ENCODE peak calls at places on chromosome 5, in ten cellular contexts. U is H9, X is GM20000, B is choroid plexus epithelial cell, C is astrocyte, D is GM23338, S is right atrium auricular region, G is type B pancreatic cell, R is astrocyte of the spinal cord, M is esophagus muscularis mucosa. P is an unnamed sample.

GRCh38 chr5:997001-997474 is 11.6 kb upstream of the NKD2 start:
- DNase-seq in U (peak), X (no peak), B (peak), C (no peak), D (peak), S (no peak), G (peak), R (no peak), M (no peak), P (no peak)

GRCh38 chr5:82290908-82291307 is 12.8 kb upstream of the RPS23 start:
- DNase-seq in U (no peak), X (no peak), B (no peak), C (no peak), D (no peak), S (no peak), G (no peak), R (no peak), M (no peak), P (no peak)

GRCh38 chr5:72070519-72070918 is 36.8 kb upstream of the MAP1B start:
- DNase-seq in U (peak), X (no peak), B (no peak), C (no peak), D (peak), S (no peak), G (no peak), R (no peak), M (no peak), P (no peak)

GRCh38 chr5:111469293-111469896 is 42.9 kb downstream of the STARD4 start:
- DNase-seq in U (no peak), X (no peak), B (no peak), C (no peak), D (no peak), S (no peak), G (no peak), R (no peak), M (no peak), P (no peak)

GRCh38 chr5:15008911-15009310 is 137.3 kb upstream of the ANKH start:
- DNase-seq in U (no peak), X (no peak), B (peak), C (peak), D (no peak), S (no peak), G (no peak), R (peak), M (no peak), P (no peak)

GRCh38 chr5:173792781-173793547 is 95.2 kb upstream of the CPEB4 start:
- DNase-seq in U (no peak), X (no peak), B (no peak), C (no peak), D (no peak), S (no peak), G (no peak), R (no peak), M (no peak), P (no peak)

GRCh38 chr5:139456776-139457175 is 5.8 kb downstream of the ECSCR start:
- DNase-seq in U (no peak), X (no peak), B (no peak), C (no peak), D (no peak), S (no peak), G (no peak), R (no peak), M (no peak), P (no peak)

GRCh38 chr5:131228646-131229045 is 35.2 kb upstream of the CDC42SE2 start:
- DNase-seq in U (no peak), X (no peak), B (peak), C (no peak), D (no peak), S (no peak), G (no peak), R (no peak), M (no peak), P (no peak)

GRCh38 chr5:153782589-153783238 is 256.0 kb downstream of the FAM114A2 start:
- DNase-seq in U (peak), X (no peak), B (peak), C (peak), D (peak), S (no peak), G (no peak), R (peak), M (no peak), P (no peak)

GRCh38 chr5:65111961-65112658 is 343.4 kb downstream of the CWC27 start:
- DNase-seq in U (no peak), X (no peak), B (no peak), C (no peak), D (no peak), S (no peak), G (no peak), R (no peak), M (peak), P (no peak)

GRCh38 chr5:71653119-71653518 is 66.0 kb upstream of the CARTPT start:
- DNase-seq in U (no peak), X (no peak), B (no peak), C (peak), D (no peak), S (no peak), G (no peak), R (peak), M (no peak), P (no peak)

GRCh38 chr5:172949426-172949825 is 9.8 kb upstream of the RPL26L1 start:
- DNase-seq in U (no peak), X (no peak), B (no peak), C (no peak), D (no peak), S (no peak), G (no peak), R (no peak), M (no peak), P (no peak)

GRCh38 chr5:178247481-178248456 is 15.2 kb upstream of the PHYKPL start:
- DNase-seq in U (no peak), X (no peak), B (no peak), C (no peak), D (peak), S (no peak), G (no peak), R (no peak), M (no peak), P (no peak)
- TF ChIP-seq CTCF in U (no peak), X (peak), B (no peak), C (no peak), D (peak), S (no peak), G (no peak), R (no peak), M (no peak), P (no peak)

DNA sequence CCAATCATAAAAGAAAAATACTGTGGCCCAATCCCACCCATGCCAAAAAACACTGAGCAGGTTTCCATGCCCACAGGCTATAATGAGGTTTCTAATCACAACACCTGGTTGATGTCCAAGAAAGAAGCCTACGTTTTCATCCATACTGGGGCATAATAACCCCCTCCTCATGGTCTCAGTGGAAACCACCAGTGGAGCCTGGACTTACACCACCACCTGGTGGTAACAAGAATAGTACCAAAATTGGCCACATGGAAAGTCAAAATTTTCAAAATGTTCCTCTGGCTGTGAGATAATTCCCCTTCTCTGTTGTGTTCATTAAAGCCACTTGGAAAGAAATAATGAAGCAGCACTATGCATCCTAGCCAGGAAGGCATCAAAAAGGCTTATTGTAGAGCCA is 687.3 kb upstream of the ST8SIA4 start:
- DNase-seq in U (no peak), X (peak), B (no peak), C (no peak), D (peak), S (no peak), G (no peak), R (no peak), M (no peak), P (no peak)
- TF ChIP-seq CTCF in U (peak), X (no peak), B (peak), C (peak), D (peak), S (no peak), G (peak), R (peak), M (no peak), P (peak)

GRCh38 chr5:77561965-77562364 is 69.8 kb upstream of the WDR41 start:
- DNase-seq in U (no peak), X (no peak), B (no peak), C (no peak), D (no peak), S (no peak), G (no peak), R (no peak), M (no peak), P (no peak)

GRCh38 chr5:77558266-77558665 is 66.2 kb upstream of the WDR41 start:
- DNase-seq in U (peak), X (no peak), B (no peak), C (no peak), D (peak), S (no peak), G (no peak), R (no peak), M (no peak), P (no peak)

GRCh38 chr5:77563475-77563874 is 71.4 kb upstream of the WDR41 start:
- DNase-seq in U (no peak), X (no peak), B (peak), C (no peak), D (no peak), S (no peak), G (no peak), R (no peak), M (no peak), P (no peak)

DNA sequence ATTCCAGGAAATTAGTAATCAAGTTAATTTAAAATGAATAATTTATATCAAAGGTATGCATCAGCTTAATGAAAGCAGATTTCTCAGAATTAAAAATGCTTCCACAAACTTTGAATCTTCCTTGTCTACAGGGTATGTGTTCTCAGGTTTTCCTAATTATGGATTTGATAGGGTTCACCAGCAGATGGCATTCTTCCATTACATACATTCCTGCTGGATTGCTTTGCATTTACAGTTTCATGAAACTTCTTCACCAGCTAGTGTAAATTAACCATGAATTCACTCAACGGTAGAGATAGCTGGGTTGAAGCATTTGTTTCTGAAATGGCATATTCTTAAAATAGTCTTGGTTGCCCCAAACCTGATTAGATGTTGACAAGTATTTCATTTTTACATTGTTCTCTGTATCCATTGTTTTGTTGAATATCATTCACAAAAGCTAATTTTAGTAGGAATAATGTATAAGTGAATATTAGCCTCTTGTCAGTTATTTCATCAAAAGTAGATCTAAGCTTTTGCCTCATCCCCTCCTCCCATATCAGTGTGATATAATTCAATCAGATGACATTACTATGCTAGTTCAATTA is 68.7 kb upstream of the WDR41 start:
- DNase-seq in U (no peak), X (peak), B (peak), C (peak), D (peak), S (no peak), G (no peak), R (peak), M (no peak), P (no peak)
- TF ChIP-seq CTCF in U (peak), X (peak), B (peak), C (peak), D (peak), S (peak), G (peak), R (peak), M (peak), P (peak)

DNA sequence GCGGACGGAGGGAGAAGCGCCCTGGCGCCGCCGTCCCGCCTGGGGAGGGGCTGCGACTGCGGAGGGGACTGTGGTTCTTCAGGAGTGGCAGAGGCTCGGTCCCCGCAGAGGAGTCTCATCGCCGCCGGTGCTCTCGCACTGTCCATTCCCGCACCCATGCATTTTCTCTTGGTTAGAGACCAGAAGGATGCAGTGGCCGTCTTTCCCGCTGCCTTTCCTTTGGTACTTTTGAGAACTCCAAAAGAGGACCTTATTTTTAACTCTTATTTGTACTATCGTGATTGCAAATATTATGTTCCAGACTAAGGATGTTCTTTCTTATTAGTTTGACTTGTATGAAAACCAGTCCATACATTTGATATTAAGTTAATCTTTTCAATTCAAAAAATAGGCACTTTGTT is 611 bp downstream of the ZFYVE16 start:
- DNase-seq in U (peak), X (no peak), B (peak), C (peak), D (no peak), S (peak), G (no peak), R (no peak), M (no peak), P (peak)
- TF ChIP-seq CTCF in U (no peak), X (peak), B (no peak), C (no peak), D (no peak), S (no peak), G (no peak), R (peak), M (no peak), P (no peak)